ENCODE peak calls at places on chromosomes 16 and 17, in five cellular contexts. F is psoas muscle, U is transverse colon, P is tibial artery, V is A549. K is an unnamed sample.
A peak's percentile ranks its signal among the peaks of the same experiment; 100 is the strongest.

GRCh38 chr17:14737984-14738651 is 437.2 kb downstream of the HS3ST3B1 start:
- DNase-seq in F (peak; percentile 82), U (peak; percentile 49), P (peak; percentile 81), V (peak; percentile 99), K (no peak)

GRCh38 chr16:424033-424622 is 1.3 kb upstream of the RAB11FIP3 start:
- DNase-seq in F (peak; percentile 65), U (peak; percentile 60), P (peak; percentile 93), V (peak; percentile 50), K (no peak)

GRCh38 chr17:59074494-59074893 is 32.2 kb downstream of the TRIM37 start:
- DNase-seq in F (no peak), U (no peak), P (no peak), V (no peak), K (no peak)

GRCh38 chr16:89386337-89386736 is 104.0 kb downstream of the ANKRD11 start:
- DNase-seq in F (no peak), U (no peak), P (no peak), V (no peak), K (no peak)

GRCh38 chr16:83744521-83744981 is 63.2 kb upstream of the HSBP1 start:
- DNase-seq in F (peak; percentile 45), U (peak; percentile 13), P (peak; percentile 70), V (no peak), K (no peak)

GRCh38 chr17:43940630-43941029 is 1.6 kb downstream of the PPY start:
- DNase-seq in F (no peak), U (no peak), P (no peak), V (peak; percentile 57), K (no peak)

GRCh38 chr17:82332669-82333278 is 792 bp downstream of the SECTM1 start:
- DNase-seq in F (peak; percentile 49), U (peak; percentile 67), P (no peak), V (peak; percentile 69), K (no peak)

GRCh38 chr17:2363318-2363717 is 26.0 kb downstream of the SGSM2 start:
- DNase-seq in F (no peak), U (no peak), P (no peak), V (no peak), K (no peak)

GRCh38 chr16:49524578-49525315 is 151.1 kb downstream of the C16orf78 start:
- DNase-seq in F (no peak), U (no peak), P (no peak), V (no peak), K (no peak)

GRCh38 chr17:79992657-79993389 is 42.8 kb downstream of the TBC1D16 start:
- DNase-seq in F (no peak), U (no peak), P (no peak), V (no peak), K (no peak)

GRCh38 chr16:53183442-53183841 is 128.7 kb downstream of the CHD9 start:
- DNase-seq in F (no peak), U (no peak), P (no peak), V (no peak), K (no peak)

GRCh38 chr17:39653316-39653661 is 11.9 kb upstream of the TCAP start:
- DNase-seq in F (no peak), U (no peak), P (no peak), V (no peak), K (no peak)

GRCh38 chr17:60545465-60546191 is 19.6 kb upstream of the APPBP2 start:
- DNase-seq in F (no peak), U (no peak), P (no peak), V (no peak), K (no peak)

GRCh38 chr16:77273-77806 is 685 bp upstream of the MPG start:
- DNase-seq in F (peak; percentile 67), U (peak; percentile 54), P (peak; percentile 84), V (peak; percentile 59), K (no peak)

GRCh38 chr16:86011532-86011931 is 112.6 kb downstream of the IRF8 start:
- DNase-seq in F (no peak), U (no peak), P (no peak), V (no peak), K (no peak)

GRCh38 chr17:50043290-50044148 is 12.4 kb upstream of the ITGA3 start:
- DNase-seq in F (peak; percentile 49), U (no peak), P (peak; percentile 87), V (no peak), K (no peak)

GRCh38 chr17:77422104-77422782 is 281.5 kb downstream of the SEC14L1 start:
- DNase-seq in F (no peak), U (no peak), P (no peak), V (no peak), K (no peak)

GRCh38 chr17:50062323-50063243 is 6.7 kb downstream of the ITGA3 start:
- DNase-seq in F (peak; percentile 74), U (peak; percentile 88), P (peak; percentile 93), V (peak; percentile 99), K (no peak)

GRCh38 chr17:66302761-66303626 is 581 bp downstream of the PRKCA start:
- DNase-seq in F (peak; percentile 43), U (peak; percentile 72), P (peak; percentile 79), V (peak; percentile 58), K (peak; percentile 58)

GRCh38 chr16:24539850-24540484 is 601 bp downstream of the RBBP6 start:
- DNase-seq in F (peak; percentile 74), U (peak; percentile 69), P (peak; percentile 82), V (no peak), K (peak; percentile 49)

GRCh38 chr17:61766520-61766919 is 96.8 kb downstream of the BRIP1 start:
- DNase-seq in F (no peak), U (no peak), P (no peak), V (no peak), K (no peak)

GRCh38 chr16:21260870-21261791 is 17.0 kb downstream of the CRYM start:
- DNase-seq in F (peak; percentile 18), U (peak; percentile 84), P (no peak), V (peak; percentile 94), K (no peak)

GRCh38 chr17:47703191-47703591 is 9.2 kb downstream of the TBKBP1 start:
- DNase-seq in F (no peak), U (peak; percentile 27), P (no peak), V (no peak), K (no peak)

GRCh38 chr17:82358467-82359350 is at the start of gene TEX19:
- DNase-seq in F (no peak), U (no peak), P (no peak), V (peak; percentile 54), K (no peak)

GRCh38 chr16:27445502-27446175 is 43.7 kb downstream of the IL21R start:
- DNase-seq in F (no peak), U (no peak), P (peak; percentile 48), V (no peak), K (no peak)

GRCh38 chr17:22161376-22161775 is 469.1 kb downstream of the KCNJ18 start:
- DNase-seq in F (no peak), U (no peak), P (no peak), V (no peak), K (no peak)

GRCh38 chr16:50509521-50510341 is 38.5 kb upstream of the NKD1 start:
- DNase-seq in F (no peak), U (peak; percentile 20), P (no peak), V (no peak), K (no peak)

GRCh38 chr16:81480856-81481821 is 36.5 kb downstream of the CMIP start:
- DNase-seq in F (peak; percentile 50), U (peak; percentile 72), P (peak; percentile 82), V (no peak), K (peak; percentile 11)

GRCh38 chr16:64278196-64278595 is 843.7 kb downstream of the CDH11 start:
- DNase-seq in F (no peak), U (no peak), P (no peak), V (no peak), K (no peak)

DNA sequence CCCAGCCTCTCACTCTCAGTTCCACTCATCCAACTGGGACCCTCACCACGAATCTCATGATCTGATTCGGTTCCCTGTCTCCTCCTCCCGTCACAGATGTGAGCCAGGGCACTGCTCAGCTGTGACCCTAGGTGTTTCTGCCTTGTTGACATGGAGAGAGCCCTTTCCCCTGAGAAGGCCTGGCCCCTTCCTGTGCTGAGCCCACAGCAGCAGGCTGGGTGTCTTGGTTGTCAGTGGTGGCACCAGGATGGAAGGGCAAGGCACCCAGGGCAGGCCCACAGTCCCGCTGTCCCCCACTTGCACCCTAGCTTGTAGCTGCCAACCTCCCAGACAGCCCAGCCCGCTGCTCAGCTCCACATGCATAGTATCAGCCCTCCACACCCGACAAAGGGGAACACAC is 26.5 kb downstream of the STH start:
- DNase-seq in F (no peak), U (no peak), P (no peak), V (no peak), K (no peak)
- H3K27ac ChIP-seq in F (peak overlapping the region; percentile 8), U (peak overlapping the region; percentile 27), P (no peak overlapping the region), V (no peak overlapping the region), K (peak overlapping the region; percentile 38)

GRCh38 chr16:14140916-14141315 is 69.8 kb downstream of the MRTFB start:
- DNase-seq in F (no peak), U (no peak), P (no peak), V (no peak), K (no peak)
- H3K27ac ChIP-seq in F (no peak overlapping the region), U (no peak overlapping the region), P (no peak overlapping the region), V (no peak overlapping the region), K (no peak overlapping the region)

GRCh38 chr17:78714534-78714933 is 67.5 kb downstream of the CYTH1 start:
- DNase-seq in F (no peak), U (no peak), P (no peak), V (no peak), K (no peak)
- H3K27ac ChIP-seq in F (peak overlapping the region; percentile 78), U (no peak overlapping the region), P (no peak overlapping the region), V (peak overlapping the region; percentile 47), K (peak overlapping the region; percentile 46)

GRCh38 chr17:16190703-16191360 is 24.5 kb downstream of the NCOR1 start:
- DNase-seq in F (no peak), U (no peak), P (no peak), V (no peak), K (no peak)
- H3K27ac ChIP-seq in F (peak overlapping the region; percentile 62), U (no peak overlapping the region), P (no peak overlapping the region), V (peak overlapping the region; percentile 2), K (peak overlapping the region; percentile 8)

GRCh38 chr16:77564791-77565390 is 130.1 kb upstream of the ADAMTS18 start:
- DNase-seq in F (no peak), U (no peak), P (no peak), V (no peak), K (no peak)
- H3K27ac ChIP-seq in F (no peak overlapping the region), U (no peak overlapping the region), P (no peak overlapping the region), V (no peak overlapping the region), K (no peak overlapping the region)

GRCh38 chr16:1966460-1966859 is at the start of gene RNF151:
- DNase-seq in F (no peak), U (no peak), P (no peak), V (no peak), K (no peak)
- H3K27ac ChIP-seq in F (peak within 1 kb of the TSS; percentile 91), U (peak within 1 kb of the TSS; percentile 96), P (no peak within 1 kb of the TSS), V (peak within 1 kb of the TSS; percentile 100), K (no peak within 1 kb of the TSS)

K was measured in substantia nigra.